ENCODE peak calls at places on chromosomes 2 and 18, in nine cellular contexts. I, J, S, R, A, U, B, N and V are unnamed samples.

GRCh38 chr2:159064446-159065301 is 96.2 kb downstream of the TANC1 start:
- DNase-seq in I (peak), J (peak), S (no peak), R (no peak), A (peak), U (no peak), B (peak), N (no peak), V (no peak)

GRCh38 chr2:41966920-41967319 is 80.9 kb upstream of the PKDCC start:
- DNase-seq in I (no peak), J (no peak), S (no peak), R (no peak), A (no peak), U (no peak), B (peak), N (no peak), V (no peak)

GRCh38 chr2:241014224-241014623 is 15.8 kb downstream of the SNED1 start:
- DNase-seq in I (no peak), J (no peak), S (no peak), R (no peak), A (no peak), U (no peak), B (no peak), N (no peak), V (no peak)

GRCh38 chr2:126656311-126657145 is 570 bp downstream of the GYPC start:
- DNase-seq in I (no peak), J (peak), S (peak), R (peak), A (no peak), U (peak), B (peak), N (no peak), V (peak)

GRCh38 chr2:190216829-190217228 is 102.8 kb downstream of the HIBCH start:
- DNase-seq in I (peak), J (peak), S (no peak), R (peak), A (peak), U (peak), B (peak), N (no peak), V (peak)

GRCh38 chr2:102100371-102101096 is 42.0 kb upstream of the IL1R1 start:
- DNase-seq in I (peak), J (no peak), S (no peak), R (no peak), A (no peak), U (peak), B (peak), N (peak), V (no peak)

GRCh38 chr2:214808961-214809750 is at the start of gene BARD1:
- DNase-seq in I (peak), J (peak), S (peak), R (peak), A (peak), U (peak), B (peak), N (peak), V (peak)

GRCh38 chr2:127423476-127423840 is 5.2 kb downstream of the PROC start:
- DNase-seq in I (no peak), J (peak), S (no peak), R (no peak), A (peak), U (no peak), B (no peak), N (no peak), V (no peak)

GRCh38 chr2:73202156-73203054 is at the start of gene NOTO:
- DNase-seq in I (no peak), J (peak), S (no peak), R (peak), A (peak), U (no peak), B (no peak), N (no peak), V (peak)

GRCh38 chr2:178506101-178506500 is 25.8 kb downstream of the PLEKHA3 start:
- DNase-seq in I (no peak), J (no peak), S (no peak), R (no peak), A (no peak), U (no peak), B (no peak), N (no peak), V (no peak)

GRCh38 chr2:174681983-174682577 is 82.2 kb downstream of the CHRNA1 start:
- DNase-seq in I (no peak), J (peak), S (peak), R (peak), A (peak), U (peak), B (peak), N (no peak), V (peak)

GRCh38 chr2:71253476-71253875 is 26.6 kb upstream of the PAIP2B start:
- DNase-seq in I (no peak), J (no peak), S (no peak), R (no peak), A (no peak), U (no peak), B (no peak), N (no peak), V (no peak)

GRCh38 chr18:48543228-48543627 is 4.4 kb downstream of the CTIF start:
- DNase-seq in I (peak), J (no peak), S (peak), R (no peak), A (peak), U (no peak), B (peak), N (no peak), V (peak)

GRCh38 chr2:102359527-102359926 is 3.9 kb downstream of the IL18R1 start:
- DNase-seq in I (no peak), J (no peak), S (no peak), R (no peak), A (no peak), U (no peak), B (no peak), N (no peak), V (no peak)